ENCODE peak calls at places on chromosome 14, in six cellular contexts. J is ovary, N is pancreas, R is IMR-90, F is dorsolateral prefrontal cortex, B is cardiac fibroblast. D is an unnamed sample.

GRCh38 chr14:35695072-35695471 is 114.0 kb downstream of the RALGAPA1 start:
- DNase-seq in J (no peak), N (no peak), R (no peak), F (no peak), B (no peak), D (no peak)

GRCh38 chr14:68935761-68936209 is 43.3 kb downstream of the ACTN1 start:
- DNase-seq in J (no peak), N (no peak), R (no peak), F (no peak), B (peak; percentile 84), D (peak; percentile 33)

GRCh38 chr14:33026850-33027420 is 88.3 kb downstream of the NPAS3 start:
- DNase-seq in J (peak; percentile 23), N (no peak), R (no peak), F (peak; percentile 25), B (peak; percentile 7), D (no peak)

GRCh38 chr14:34023824-34024767 is 73.2 kb upstream of the EGLN3 start:
- DNase-seq in J (no peak), N (no peak), R (no peak), F (no peak), B (no peak), D (no peak)

GRCh38 chr14:68512088-68512487 is 280.8 kb downstream of the ZFP36L1 start:
- DNase-seq in J (no peak), N (no peak), R (peak; percentile 72), F (no peak), B (peak; percentile 63), D (no peak)

GRCh38 chr14:38662781-38663180 is 406.9 kb upstream of the CLEC14A start:
- DNase-seq in J (no peak), N (no peak), R (no peak), F (no peak), B (no peak), D (no peak)

GRCh38 chr14:70916300-70916699 is 9.0 kb downstream of the PCNX1 start:
- DNase-seq in J (no peak), N (no peak), R (no peak), F (no peak), B (no peak), D (no peak)

GRCh38 chr14:77641534-77642341 is 25.3 kb upstream of the SPTLC2 start:
- DNase-seq in J (peak; percentile 79), N (peak; percentile 78), R (peak; percentile 47), F (peak; percentile 68), B (peak; percentile 82), D (peak; percentile 49)

GRCh38 chr14:29215853-29216252 is 449.3 kb downstream of the FOXG1 start:
- DNase-seq in J (no peak), N (no peak), R (no peak), F (no peak), B (peak; percentile 36), D (peak; percentile 92)

GRCh38 chr14:24189460-24189859 is 844 bp upstream of the IPO4 start:
- DNase-seq in J (no peak), N (no peak), R (no peak), F (no peak), B (no peak), D (no peak)

GRCh38 chr14:75101491-75101890 is 25.4 kb downstream of the NEK9 start:
- DNase-seq in J (no peak), N (no peak), R (no peak), F (no peak), B (no peak), D (no peak)

GRCh38 chr14:52998376-52999010 is 47.6 kb upstream of the FERMT2 start:
- DNase-seq in J (peak; percentile 32), N (no peak), R (peak; percentile 97), F (no peak), B (peak; percentile 91), D (no peak)

GRCh38 chr14:104547998-104548700 is 31.4 kb upstream of the C14orf180 start:
- DNase-seq in J (no peak), N (no peak), R (no peak), F (no peak), B (no peak), D (no peak)

GRCh38 chr14:77059276-77059934 is 30.9 kb upstream of the IRF2BPL start:
- DNase-seq in J (no peak), N (no peak), R (peak; percentile 91), F (peak; percentile 94), B (peak; percentile 87), D (peak; percentile 60)

GRCh38 chr14:60648934-60649814 is at the start of gene SIX1:
- DNase-seq in J (peak; percentile 62), N (peak; percentile 85), R (peak; percentile 95), F (no peak), B (peak; percentile 89), D (peak; percentile 83)

GRCh38 chr14:39376671-39377403 is 55.4 kb downstream of the FBXO33 start:
- DNase-seq in J (no peak), N (no peak), R (peak; percentile 40), F (no peak), B (peak; percentile 46), D (no peak)

GRCh38 chr14:24132061-24132685 is 1.7 kb downstream of the FITM1 start:
- DNase-seq in J (no peak), N (peak; percentile 82), R (no peak), F (no peak), B (no peak), D (no peak)

GRCh38 chr14:64706552-64707193 is 2.4 kb downstream of the PLEKHG3 start:
- DNase-seq in J (peak; percentile 58), N (no peak), R (no peak), F (peak; percentile 90), B (no peak), D (no peak)

GRCh38 chr14:91383439-91383838 is 34.2 kb downstream of the CCDC88C start:
- DNase-seq in J (no peak), N (no peak), R (no peak), F (no peak), B (no peak), D (peak; percentile 57)

GRCh38 chr14:77123381-77124344 is 17.9 kb downstream of the ZDHHC22 start:
- DNase-seq in J (no peak), N (peak; percentile 86), R (no peak), F (peak; percentile 61), B (no peak), D (peak; percentile 94)

GRCh38 chr14:36658091-36659009 is 3.3 kb upstream of the PAX9 start:
- DNase-seq in J (no peak), N (no peak), R (no peak), F (no peak), B (no peak), D (no peak)

GRCh38 chr14:96861568-96862310 is 64.6 kb downstream of the VRK1 start:
- DNase-seq in J (no peak), N (no peak), R (no peak), F (no peak), B (no peak), D (no peak)

GRCh38 chr14:105026789-105027563 is 6.1 kb upstream of the CDCA4 start:
- DNase-seq in J (no peak), N (no peak), R (peak; percentile 60), F (no peak), B (peak; percentile 37), D (peak; percentile 69)

GRCh38 chr14:99545574-99545973 is 58.4 kb downstream of the CCDC85C start:
- DNase-seq in J (no peak), N (no peak), R (no peak), F (no peak), B (no peak), D (no peak)

GRCh38 chr14:55201219-55202096 is 10.1 kb upstream of the DLGAP5 start:
- DNase-seq in J (no peak), N (no peak), R (no peak), F (no peak), B (no peak), D (no peak)

GRCh38 chr14:55200646-55201045 is 9.3 kb upstream of the DLGAP5 start:
- DNase-seq in J (peak; percentile 54), N (no peak), R (no peak), F (no peak), B (peak; percentile 16), D (no peak)

GRCh38 chr14:55207832-55208231 is 16.4 kb upstream of the DLGAP5 start:
- DNase-seq in J (no peak), N (no peak), R (no peak), F (no peak), B (no peak), D (no peak)

GRCh38 chr14:55206175-55206574 is 14.8 kb upstream of the DLGAP5 start:
- DNase-seq in J (no peak), N (no peak), R (no peak), F (no peak), B (no peak), D (no peak)
- H3K4me3 ChIP-seq in J (no peak overlapping the region), N (no peak overlapping the region), R (no peak overlapping the region), F (no peak overlapping the region), B (no peak overlapping the region), D (no peak overlapping the region)

DNA sequence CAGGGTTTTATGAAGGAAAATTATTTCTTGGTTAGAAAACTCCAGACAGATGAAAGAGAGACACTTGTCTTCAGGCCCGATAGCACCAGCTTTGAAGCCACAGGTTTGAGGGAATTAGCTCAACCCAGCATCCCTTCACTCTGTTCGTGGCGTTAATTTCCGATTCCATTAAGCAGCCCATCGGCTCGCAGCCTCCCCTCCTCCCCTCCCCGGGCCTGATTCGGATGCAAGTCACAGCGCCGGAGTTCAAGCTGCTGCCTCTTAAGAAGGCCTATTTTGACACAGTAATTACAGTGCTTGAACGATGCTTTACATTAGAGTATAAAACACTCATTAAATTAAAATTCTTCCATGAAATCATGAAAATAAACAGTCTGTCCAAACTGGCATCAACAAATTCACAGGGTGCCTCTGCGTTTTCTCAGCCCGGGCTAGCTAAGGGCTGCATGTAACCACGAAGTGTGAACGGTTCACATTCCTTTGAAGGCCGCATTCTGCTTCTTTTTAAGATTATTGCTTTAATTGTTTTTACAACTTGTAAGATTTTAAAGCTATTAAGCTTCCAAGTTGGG is 145.8 kb downstream of the DICER1 start:
- DNase-seq in J (no peak), N (no peak), R (no peak), F (no peak), B (no peak), D (no peak)
- H3K4me3 ChIP-seq in J (no peak overlapping the region), N (no peak overlapping the region), R (no peak overlapping the region), F (no peak overlapping the region), B (no peak overlapping the region), D (no peak overlapping the region)

GRCh38 chr14:103336191-103336590 is 2.2 kb downstream of the EIF5 start:
- DNase-seq in J (no peak), N (no peak), R (no peak), F (no peak), B (no peak), D (no peak)
- H3K4me3 ChIP-seq in J (no peak overlapping the region), N (no peak overlapping the region), R (no peak overlapping the region), F (peak overlapping the region; percentile 99), B (peak overlapping the region; percentile 78), D (no peak overlapping the region)

GRCh38 chr14:92577321-92577742 is 63.8 kb downstream of the RIN3 start:
- DNase-seq in J (no peak), N (no peak), R (no peak), F (no peak), B (no peak), D (no peak)
- H3K4me3 ChIP-seq in J (no peak overlapping the region), N (no peak overlapping the region), R (no peak overlapping the region), F (no peak overlapping the region), B (no peak overlapping the region), D (no peak overlapping the region)